ENCODE peak calls at places on chromosome 4, in six cellular contexts. H is lung; Z is fibroblast of lung; P is NCI-H1417; G is upper lobe of left lung; T is activated CD4-positive, alpha-beta memory T cell treated with anti-CD3 and anti-CD28 coated beads, Interleukin-2, amount 10 ng/mL, durations not matched to agents 7 days and 5 days. S is an unnamed sample.

GRCh38 chr4:10093801-10094552 is 22.6 kb downstream of the WDR1 start:
- DNase-seq in H (peak), P (no peak), Z (peak), T (peak), G (no peak), S (no peak)

GRCh38 chr4:38529189-38530115 is 134.5 kb upstream of the KLF3 start:
- DNase-seq in H (peak), G (no peak), T (peak), P (peak), Z (no peak), S (peak)

GRCh38 chr4:120995611-120996010 is 73.1 kb upstream of the PRDM5 start:
- DNase-seq in T (no peak), Z (no peak), H (no peak), P (no peak), G (no peak), S (no peak)

GRCh38 chr4:121952290-121952689 is 430 bp upstream of the TRPC3 start:
- DNase-seq in P (no peak), T (no peak), Z (no peak), G (no peak), H (no peak), S (no peak)

GRCh38 chr4:177558995-177559394 is 116.8 kb upstream of the AGA start:
- DNase-seq in Z (no peak), T (no peak), P (no peak), H (no peak), G (no peak), S (no peak)

GRCh38 chr4:186627226-186627865 is 72.0 kb upstream of the MTNR1A start:
- DNase-seq in P (no peak), G (no peak), T (no peak), Z (peak), H (no peak), S (no peak)

GRCh38 chr4:88697113-88697512 is 516 bp downstream of the NAP1L5 start:
- DNase-seq in P (no peak), G (peak), H (no peak), Z (peak), T (no peak), S (no peak)

GRCh38 chr4:73451404-73451803 is 15.4 kb downstream of the AFP start:
- DNase-seq in P (peak), H (no peak), G (no peak), Z (peak), T (no peak), S (no peak)

GRCh38 chr4:168440442-168441264 is 39.6 kb downstream of the DDX60L start:
- DNase-seq in G (no peak), P (no peak), Z (peak), H (no peak), T (no peak), S (no peak)

GRCh38 chr4:88758264-88758663 is 60.6 kb upstream of the NAP1L5 start:
- DNase-seq in G (no peak), Z (no peak), P (no peak), H (no peak), T (no peak), S (no peak)

GRCh38 chr4:145132521-145133098 is 34.5 kb downstream of the ABCE1 start:
- DNase-seq in Z (peak), T (no peak), P (no peak), G (no peak), H (no peak), S (no peak)

GRCh38 chr4:22668702-22669101 is 24.0 kb upstream of the GBA3 start:
- DNase-seq in G (no peak), T (no peak), H (no peak), P (no peak), Z (no peak), S (no peak)

GRCh38 chr4:100095729-100096595 is 94.3 kb downstream of the DDIT4L start:
- DNase-seq in P (peak), Z (peak), T (peak), H (peak), G (no peak), S (peak)

GRCh38 chr4:156970501-156971167 is 965 bp downstream of the PDGFC start:
- DNase-seq in H (peak), T (no peak), Z (peak), G (peak), P (peak), S (peak)

GRCh38 chr4:72931346-72931745 is 138.2 kb downstream of the COX18 start:
- DNase-seq in P (no peak), T (no peak), H (no peak), Z (no peak), G (no peak), S (no peak)

GRCh38 chr4:140112576-140112975 is 41.4 kb downstream of the MAML3 start:
- DNase-seq in Z (no peak), T (no peak), G (no peak), P (no peak), H (no peak), S (no peak)

GRCh38 chr4:99811850-99812249 is 4.8 kb upstream of the DAPP1 start:
- DNase-seq in T (peak), H (peak), G (no peak), P (no peak), Z (peak), S (peak)

GRCh38 chr4:109690690-109691410 is 12.4 kb downstream of the CASP6 start:
- DNase-seq in P (no peak), Z (no peak), G (no peak), T (no peak), H (no peak), S (no peak)

GRCh38 chr4:39348371-39349265 is 17.5 kb downstream of the RFC1 start:
- DNase-seq in G (no peak), P (no peak), H (no peak), T (no peak), Z (no peak), S (no peak)

GRCh38 chr4:53908661-53909078 is 155.7 kb downstream of the CHIC2 start:
- DNase-seq in Z (peak), G (no peak), H (peak), P (peak), T (peak), S (peak)

GRCh38 chr4:113575391-113575790 is 186.1 kb downstream of the CAMK2D start:
- DNase-seq in H (no peak), Z (peak), T (no peak), G (no peak), P (no peak), S (no peak)

GRCh38 chr4:87896020-87896621 is 63.4 kb downstream of the MEPE start:
- DNase-seq in P (no peak), Z (peak), T (peak), H (peak), G (no peak), S (no peak)

GRCh38 chr4:95505149-95505548 is 43.6 kb downstream of the UNC5C start:
- DNase-seq in Z (peak), T (no peak), P (no peak), G (no peak), H (no peak), S (no peak)

GRCh38 chr4:56870927-56871326 is 36.8 kb upstream of the REST start:
- DNase-seq in Z (peak), G (no peak), P (peak), H (no peak), T (no peak), S (no peak)

GRCh38 chr4:87122252-87122651 is 98.2 kb downstream of the KLHL8 start:
- DNase-seq in H (peak), T (no peak), Z (peak), P (no peak), G (no peak), S (no peak)

GRCh38 chr4:78131403-78131802 is 74.3 kb downstream of the FRAS1 start:
- DNase-seq in G (no peak), Z (no peak), H (no peak), P (no peak), T (no peak), S (no peak)

GRCh38 chr4:124409044-124409443 is 303.5 kb downstream of the ANKRD50 start:
- DNase-seq in G (no peak), H (no peak), Z (no peak), P (no peak), T (no peak), S (no peak)

GRCh38 chr4:80989921-80990544 is 40.5 kb upstream of the BMP3 start:
- DNase-seq in P (peak), G (no peak), H (no peak), T (no peak), Z (peak), S (peak)

GRCh38 chr4:102535398-102536082 is 34.4 kb downstream of the NFKB1 start:
- DNase-seq in Z (peak), G (no peak), P (no peak), T (no peak), H (no peak), S (no peak)

S was measured in RPMI8226.